ENCODE peak calls at places on chromosome 3, in nine cellular contexts. H is fibroblast of mammary gland; Q is COR-L47; U is activated naive CD8-positive, alpha-beta T cell treated with anti-CD3 and anti-CD28 coated beads, Interleukin-2, amount 50 U/mL, for 24 hours; X is CD8-positive, alpha-beta memory T cell; J is right atrium auricular region; R is NCI-H2081; E is fibroblast of the conjunctiva; D is activated T-helper 1 cell treated with anti-CD3 and anti-CD28 coated beads, Interleukin-2, amount 50 U/mL, for 16 hours. O is an unnamed sample.

GRCh38 chr3:154886437-154886836 is 193.7 kb upstream of the MME start:
- DNase-seq in E (peak; percentile 84), J (no peak), R (no peak), H (peak; percentile 100), X (no peak), Q (no peak), D (no peak), U (no peak), O (no peak)

GRCh38 chr3:16943857-16944256 is 59.1 kb downstream of the PLCL2 start:
- DNase-seq in J (no peak), D (no peak), X (no peak), R (no peak), U (no peak), H (no peak), E (no peak), Q (no peak), O (no peak)

GRCh38 chr3:65436580-65436979 is 602.1 kb downstream of the MAGI1 start:
- DNase-seq in J (no peak), Q (peak; percentile 2), H (peak; percentile 10), E (no peak), U (no peak), D (no peak), R (peak; percentile 18), X (no peak), O (no peak)

GRCh38 chr3:52983336-52983807 is 62.5 kb downstream of the SFMBT1 start:
- DNase-seq in D (peak; percentile 25), H (no peak), Q (no peak), X (no peak), R (no peak), J (no peak), E (no peak), U (peak; percentile 68), O (no peak)

GRCh38 chr3:138437281-138437680 is 2.9 kb downstream of the ESYT3 start:
- DNase-seq in Q (no peak), H (no peak), U (no peak), D (no peak), E (no peak), J (no peak), R (no peak), X (no peak), O (no peak)

GRCh38 chr3:197878427-197878826 is 71.6 kb upstream of the RPL35A start:
- DNase-seq in D (no peak), X (no peak), J (no peak), Q (no peak), E (no peak), H (peak; percentile 29), R (no peak), U (peak; percentile 77), O (no peak)

GRCh38 chr3:128036119-128036518 is 16.1 kb upstream of the SEC61A1 start:
- DNase-seq in U (no peak), H (no peak), Q (no peak), J (no peak), D (no peak), E (no peak), X (no peak), R (no peak), O (no peak)

GRCh38 chr3:187315872-187316271 is 24.3 kb upstream of the MASP1 start:
- DNase-seq in R (no peak), U (no peak), X (no peak), H (peak; percentile 75), E (no peak), D (no peak), J (no peak), Q (no peak), O (no peak)

GRCh38 chr3:43629254-43629653 is 7.4 kb upstream of the ANO10 start:
- DNase-seq in R (no peak), J (no peak), E (no peak), X (no peak), D (no peak), Q (no peak), U (no peak), H (peak; percentile 68), O (no peak)

GRCh38 chr3:23344886-23345285 is 141.8 kb downstream of the UBE2E2 start:
- DNase-seq in E (no peak), Q (no peak), D (no peak), X (no peak), U (no peak), H (no peak), R (no peak), J (no peak), O (no peak)

GRCh38 chr3:179432021-179432420 is 19.2 kb downstream of the GNB4 start:
- DNase-seq in J (no peak), H (no peak), U (no peak), D (no peak), E (no peak), R (no peak), X (no peak), Q (no peak), O (no peak)

GRCh38 chr3:149376728-149377407 is 581 bp downstream of the TM4SF1 start:
- DNase-seq in R (peak; percentile 78), E (no peak), J (no peak), H (peak; percentile 49), D (no peak), X (no peak), Q (peak; percentile 18), U (no peak), O (no peak)

GRCh38 chr3:69948246-69948862 is 51.2 kb upstream of the SAMMSON start:
- DNase-seq in H (peak; percentile 59), D (no peak), R (peak; percentile 40), X (no peak), J (no peak), U (no peak), E (peak; percentile 47), Q (no peak), O (no peak)

GRCh38 chr3:69763458-69763857 is 24.2 kb downstream of the MITF start:
- DNase-seq in J (no peak), D (no peak), X (no peak), H (no peak), U (no peak), R (no peak), E (no peak), Q (no peak), O (no peak)

GRCh38 chr3:59017617-59017984 is 32.2 kb downstream of the CFAP20DC start:
- DNase-seq in X (no peak), R (no peak), E (no peak), J (no peak), Q (no peak), D (no peak), H (no peak), U (no peak), O (peak; percentile 67)

GRCh38 chr3:44326035-44326434 is 12.5 kb upstream of the TCAIM start:
- DNase-seq in Q (no peak), H (peak; percentile 61), E (no peak), U (no peak), X (no peak), J (no peak), D (no peak), R (no peak), O (no peak)

GRCh38 chr3:142216321-142216720 is 9.1 kb downstream of the GK5 start:
- DNase-seq in D (no peak), R (no peak), Q (no peak), U (no peak), J (no peak), X (no peak), E (no peak), H (no peak), O (no peak)

GRCh38 chr3:195914648-195915473 is 6.5 kb upstream of the TNK2 start:
- DNase-seq in Q (no peak), J (peak; percentile 97), U (peak; percentile 96), D (peak; percentile 92), H (peak; percentile 99), R (no peak), X (peak; percentile 92), E (peak; percentile 96), O (peak; percentile 93)

GRCh38 chr3:178343433-178344038 is 192.7 kb upstream of the KCNMB2 start:
- DNase-seq in Q (no peak), X (no peak), D (no peak), H (no peak), J (no peak), U (no peak), E (no peak), R (no peak), O (no peak)

GRCh38 chr3:122427857-122428471 is 12.1 kb upstream of the WDR5B start:
- DNase-seq in Q (no peak), X (no peak), E (no peak), U (no peak), D (no peak), R (no peak), H (no peak), J (no peak), O (no peak)

GRCh38 chr3:104628185-104628789 is 738.4 kb upstream of the ALCAM start:
- DNase-seq in R (peak; percentile 57), E (peak; percentile 37), D (no peak), Q (peak; percentile 56), X (no peak), J (no peak), U (no peak), H (peak; percentile 77), O (no peak)

GRCh38 chr3:47578691-47579632 is at the start of gene CSPG5:
- DNase-seq in H (no peak), U (peak; percentile 29), R (no peak), D (peak; percentile 13), E (no peak), Q (peak; percentile 15), X (peak; percentile 12), J (no peak), O (peak; percentile 55)

GRCh38 chr3:40821316-40821715 is 296.6 kb downstream of the ZNF621 start:
- DNase-seq in U (no peak), D (no peak), X (no peak), Q (no peak), J (no peak), H (no peak), R (no peak), E (no peak), O (no peak)

GRCh38 chr3:50126287-50127211 is 28.6 kb upstream of the SEMA3F start:
- DNase-seq in H (no peak), X (no peak), Q (no peak), R (no peak), U (no peak), D (no peak), J (no peak), E (no peak), O (peak; percentile 36)

GRCh38 chr3:27681249-27681748 is 40.8 kb downstream of the EOMES start:
- DNase-seq in E (peak; percentile 88), X (no peak), Q (peak; percentile 5), R (peak; percentile 28), J (no peak), H (peak; percentile 95), D (peak; percentile 11), U (peak; percentile 18), O (no peak)

GRCh38 chr3:62667714-62668113 is 207.5 kb downstream of the CADPS start:
- DNase-seq in X (no peak), R (no peak), Q (no peak), E (no peak), D (no peak), U (no peak), J (no peak), H (no peak), O (no peak)

GRCh38 chr3:184241447-184242296 is 7.1 kb downstream of the ALG3 start:
- DNase-seq in D (no peak), X (no peak), H (peak; percentile 33), R (peak; percentile 30), J (no peak), U (no peak), E (no peak), Q (peak; percentile 18), O (peak; percentile 83)

GRCh38 chr3:39052613-39053012 is 797 bp downstream of the WDR48 start:
- DNase-seq in J (no peak), X (no peak), U (no peak), D (no peak), R (no peak), Q (no peak), H (peak; percentile 4), E (no peak), O (no peak)

O was measured in right lobe of liver.